ENCODE peak calls at places on chromosomes 12 and 14, in eight cellular contexts. D is psoas muscle; W is CD4-positive, alpha-beta memory T cell; Y is adipocyte; P is CD8-positive, alpha-beta T cell; V is H9; B is right lobe of liver; R is heart right ventricle. L is an unnamed sample. For H3K4me1 and H3K27me3, the result is how much of the 10 kb centered on the place peaks cover.

GRCh38 chr12:80422549-80422948 is 21.5 kb upstream of the PTPRQ start:
- DNase-seq in W (no peak), P (no peak), Y (peak), R (no peak), D (no peak), B (no peak), V (no peak), L (no peak)

GRCh38 chr14:67137744-67138371 is 51.4 kb upstream of the GARIN2 start:
- DNase-seq in D (no peak), R (no peak), P (no peak), Y (peak), W (no peak), V (no peak), B (no peak), L (no peak)

GRCh38 chr14:88422919-88423318 is 37.5 kb downstream of the SPATA7 start:
- DNase-seq in Y (peak), B (no peak), P (no peak), W (no peak), D (no peak), R (no peak), V (no peak), L (peak)

GRCh38 chr12:92107094-92107493 is 38.6 kb downstream of the BTG1 start:
- DNase-seq in B (no peak), V (no peak), R (no peak), D (no peak), P (no peak), W (no peak), Y (no peak), L (no peak)

GRCh38 chr12:46653311-46653710 is 172.5 kb downstream of the SLC38A4 start:
- DNase-seq in Y (no peak), B (no peak), P (no peak), V (no peak), W (no peak), R (no peak), D (no peak), L (no peak)

GRCh38 chr12:110545812-110546211 is 37.3 kb downstream of the PPTC7 start:
- DNase-seq in V (no peak), D (no peak), R (no peak), Y (no peak), B (no peak), W (no peak), P (no peak), L (no peak)

GRCh38 chr14:24195186-24196070 is at the start of gene TM9SF1:
- DNase-seq in P (peak), R (peak), W (peak), D (peak), V (peak), B (peak), Y (peak), L (peak)

GRCh38 chr12:121536058-121536928 is 44.5 kb downstream of the KDM2B start:
- DNase-seq in V (peak), P (peak), R (peak), D (peak), B (peak), Y (peak), W (peak), L (peak)

GRCh38 chr12:101924647-101925046 is 47.3 kb downstream of the DRAM1 start:
- DNase-seq in B (no peak), R (no peak), W (no peak), V (no peak), P (no peak), Y (peak), D (no peak), L (no peak)

GRCh38 chr12:97006585-97006984 is 99.5 kb downstream of the NEDD1 start:
- DNase-seq in B (no peak), D (no peak), W (no peak), P (no peak), V (no peak), Y (no peak), R (no peak), L (peak)

GRCh38 chr12:131716282-131716681 is 5.4 kb downstream of the SFSWAP start:
- DNase-seq in R (no peak), V (no peak), P (no peak), Y (no peak), B (no peak), W (no peak), D (no peak), L (no peak)

GRCh38 chr12:59322473-59322872 is 273.4 kb upstream of the SLC16A7 start:
- DNase-seq in Y (no peak), D (no peak), B (no peak), P (no peak), R (peak), W (no peak), V (peak), L (no peak)

GRCh38 chr14:103613517-103613916 is 15.5 kb upstream of the KLC1 start:
- DNase-seq in Y (peak), B (no peak), V (no peak), P (no peak), R (no peak), D (no peak), W (no peak), L (no peak)

GRCh38 chr14:71647086-71647784 is 285.0 kb upstream of the RGS6 start:
- DNase-seq in P (no peak), V (peak), R (no peak), W (no peak), Y (no peak), B (no peak), D (no peak), L (peak)

GRCh38 chr14:100440207-100440631 is 117.1 kb downstream of the SLC25A47 start:
- DNase-seq in D (peak), V (peak), W (no peak), Y (peak), P (peak), R (peak), B (peak), L (peak)

GRCh38 chr14:96373538-96373937 is 10.2 kb downstream of the GSKIP start:
- DNase-seq in D (no peak), R (no peak), V (no peak), Y (no peak), B (no peak), P (no peak), W (no peak), L (no peak)

GRCh38 chr12:94025730-94026129 is 122.6 kb upstream of the PLXNC1 start:
- DNase-seq in P (no peak), Y (peak), V (no peak), W (no peak), D (no peak), B (no peak), R (no peak), L (no peak)

GRCh38 chr14:95514131-95515079 is 2.0 kb downstream of the SYNE3 start:
- DNase-seq in R (no peak), V (peak), D (no peak), Y (no peak), P (no peak), W (no peak), B (peak), L (no peak)

GRCh38 chr14:101843665-101844064 is 82.2 kb downstream of the PPP2R5C start:
- DNase-seq in B (no peak), Y (no peak), W (peak), D (no peak), R (no peak), P (peak), V (no peak), L (no peak)

GRCh38 chr12:61870658-61871559 is 389.3 kb upstream of the USP15 start:
- DNase-seq in R (no peak), B (no peak), D (no peak), P (no peak), W (peak), V (no peak), Y (no peak), L (peak)

GRCh38 chr14:64705406-64706118 is 1.3 kb downstream of the PLEKHG3 start:
- DNase-seq in R (peak), Y (peak), P (no peak), W (no peak), B (peak), V (no peak), D (no peak), L (peak)

GRCh38 chr14:64703393-64704144 is 655 bp upstream of the PLEKHG3 start:
- DNase-seq in W (no peak), Y (no peak), D (no peak), R (no peak), P (no peak), B (no peak), V (peak), L (peak)

GRCh38 chr14:64702493-64703392 is 1.5 kb upstream of the PLEKHG3 start:
- DNase-seq in P (no peak), Y (no peak), D (no peak), V (peak), R (peak), B (no peak), W (peak), L (peak)

GRCh38 chr14:64704743-64705405 is 650 bp downstream of the PLEKHG3 start:
- DNase-seq in D (no peak), B (peak), P (no peak), R (peak), Y (peak), W (no peak), V (no peak), L (no peak)

GRCh38 chr14:64704145-64704742 is at the start of gene PLEKHG3:
- DNase-seq in Y (peak), W (no peak), D (peak), V (peak), P (no peak), B (peak), R (peak), L (no peak)
- H3K4me1 ChIP-seq in Y (under half), W (half or more), D (under half), V (under half), P (under half), B (under half), R (under half), L (under half)

DNA sequence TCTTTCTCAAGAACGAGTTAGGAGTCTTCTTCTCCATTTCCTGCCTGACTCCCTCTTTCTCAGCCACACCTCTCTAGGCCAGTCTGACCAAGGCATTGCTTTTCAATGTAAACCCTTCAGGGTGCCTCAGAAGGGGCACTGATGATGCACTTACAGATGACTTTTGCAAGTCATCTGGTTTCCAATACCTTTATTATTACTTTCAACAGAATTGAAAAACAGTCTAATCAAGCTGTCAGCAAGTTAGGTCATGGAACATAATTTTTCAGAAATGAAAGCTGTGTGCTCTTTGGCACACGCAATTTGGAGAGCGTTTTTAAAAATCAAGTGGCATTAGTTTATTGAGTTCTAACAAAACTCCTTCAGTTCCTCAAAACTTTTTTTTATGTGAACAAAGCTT is 47.1 kb downstream of the SVOP start:
- DNase-seq in R (no peak), B (no peak), Y (no peak), D (no peak), W (no peak), V (no peak), P (no peak), L (no peak)
- H3K27me3 ChIP-seq in R (under half), B (under half), Y (under half), D (under half), W (under half), V (under half), P (under half), L (under half)

GRCh38 chr12:124335426-124336183 is 40.7 kb downstream of the RFLNA start:
- DNase-seq in D (no peak), R (no peak), W (no peak), Y (no peak), P (no peak), B (no peak), V (no peak), L (no peak)

GRCh38 chr12:124337628-124338027 is 42.7 kb downstream of the RFLNA start:
- DNase-seq in D (no peak), V (no peak), P (no peak), Y (no peak), W (no peak), R (no peak), B (no peak), L (no peak)

GRCh38 chr12:124338448-124338847 is 43.6 kb downstream of the RFLNA start:
- DNase-seq in R (no peak), B (no peak), Y (no peak), W (no peak), D (no peak), P (no peak), V (no peak), L (no peak)

GRCh38 chr12:124336184-124336437 is 41.2 kb downstream of the RFLNA start:
- DNase-seq in P (no peak), Y (no peak), W (no peak), D (no peak), B (no peak), V (no peak), R (no peak), L (no peak)

GRCh38 chr12:124336742-124337520 is 42.0 kb downstream of the RFLNA start:
- DNase-seq in D (no peak), P (no peak), Y (no peak), R (no peak), W (no peak), B (no peak), V (no peak), L (no peak)
- H3K4me1 ChIP-seq in D (under half), P (under half), Y (under half), R (under half), W (under half), B (under half), V (under half), L (under half)

GRCh38 chr12:52355181-52355580 is 12.1 kb downstream of the KRT85 start:
- DNase-seq in D (no peak), W (no peak), Y (no peak), V (no peak), B (no peak), P (no peak), R (no peak), L (no peak)
- H3K27me3 ChIP-seq in D (under half), W (under half), Y (half or more), V (under half), B (under half), P (under half), R (under half), L (under half)